ENCODE peak calls at places on chromosomes 2 and 18, in four cellular contexts. P is adrenal gland, J is left ventricle myocardium inferior, W is fibroblast of the aortic adventitia. F is an unnamed sample.

GRCh38 chr2:96584017-96584416 is 47.5 kb downstream of the ARID5A start:
- DNase-seq in P (no peak), W (peak), J (no peak), F (peak)

GRCh38 chr2:85132834-85133637 is at the start of gene TCF7L1:
- DNase-seq in J (peak), W (peak), P (peak), F (peak)

GRCh38 chr18:22538463-22538862 is 120.7 kb upstream of the CTAGE1 start:
- DNase-seq in P (no peak), W (peak), J (peak), F (peak)

GRCh38 chr2:85766214-85766613 is 12.4 kb downstream of the ATOH8 start:
- DNase-seq in W (no peak), P (no peak), J (no peak), F (no peak)

GRCh38 chr2:215571693-215572092 is 135.8 kb upstream of the FN1 start:
- DNase-seq in P (no peak), W (no peak), J (no peak), F (no peak)

GRCh38 chr2:120483355-120483754 is 137.4 kb downstream of the INHBB start:
- DNase-seq in J (no peak), P (no peak), W (no peak), F (no peak)

GRCh38 chr2:168210216-168210897 is 37.0 kb downstream of the STK39 start:
- DNase-seq in J (no peak), W (no peak), P (no peak), F (no peak)

GRCh38 chr2:214079032-214079431 is 331.8 kb upstream of the VWC2L start:
- DNase-seq in W (no peak), P (no peak), J (no peak), F (no peak)

GRCh38 chr2:174778479-174778962 is 14.2 kb upstream of the CHRNA1 start:
- DNase-seq in J (peak), P (no peak), W (peak), F (peak)

GRCh38 chr2:14631676-14632075 is 841 bp upstream of the LRATD1 start:
- DNase-seq in W (no peak), J (no peak), P (no peak), F (no peak)

GRCh38 chr2:14633451-14634211 is 1.1 kb downstream of the LRATD1 start:
- DNase-seq in W (no peak), P (peak), J (peak), F (no peak)

GRCh38 chr2:14634223-14634884 is 1.8 kb downstream of the LRATD1 start:
- DNase-seq in W (peak), P (peak), J (peak), F (peak)

GRCh38 chr2:14632133-14632936 is at the start of gene LRATD1:
- DNase-seq in P (peak), W (peak), J (peak), F (peak)

GRCh38 chr2:14633031-14633430 is 514 bp downstream of the LRATD1 start:
- DNase-seq in J (no peak), W (no peak), P (no peak), F (peak)
- H3K4me3 ChIP-seq in J (peak), W (no peak), P (no peak), F (peak)

GRCh38 chr2:109318150-109318948 is 189.3 kb downstream of the SH3RF3 start:
- DNase-seq in J (peak), P (peak), W (peak), F (peak)
- TF ChIP-seq CTCF in J (peak), P (no peak), W (peak), F (peak)

DNA sequence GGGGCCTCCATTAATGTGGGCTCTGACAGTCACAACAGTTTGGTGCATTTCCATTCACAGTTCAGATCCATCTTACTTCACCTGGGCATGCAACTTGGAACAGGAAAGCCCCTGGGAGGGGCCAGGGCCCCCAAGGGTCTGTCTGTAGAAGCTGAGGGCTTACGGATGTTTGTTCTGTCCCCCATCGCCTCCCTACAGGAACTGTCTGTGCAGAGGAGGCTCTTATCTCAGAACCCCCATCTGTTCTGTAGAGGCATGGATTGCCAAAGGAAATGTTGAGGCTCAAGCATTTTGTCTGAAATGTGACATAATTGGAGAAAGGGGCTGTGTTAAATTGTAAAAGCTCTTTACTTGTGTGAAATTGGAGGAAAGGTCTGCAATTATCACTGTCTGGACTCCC is 334.3 kb downstream of the CLIP4 start:
- DNase-seq in W (no peak), P (no peak), J (no peak), F (no peak)
- H3K4me3 ChIP-seq in W (no peak), P (no peak), J (no peak), F (no peak)

GRCh38 chr18:3867252-3867651 is 417.3 kb downstream of the TGIF1 start:
- DNase-seq in J (no peak), W (no peak), P (no peak), F (no peak)

GRCh38 chr18:3870914-3871313 is 420.9 kb downstream of the TGIF1 start:
- DNase-seq in W (no peak), P (no peak), J (no peak), F (no peak)

GRCh38 chr18:3869848-3870247 is 419.9 kb downstream of the TGIF1 start:
- DNase-seq in P (no peak), J (no peak), W (peak), F (peak)

GRCh38 chr18:3864669-3865298 is 414.8 kb downstream of the TGIF1 start:
- DNase-seq in W (no peak), J (no peak), P (no peak), F (no peak)

DNA sequence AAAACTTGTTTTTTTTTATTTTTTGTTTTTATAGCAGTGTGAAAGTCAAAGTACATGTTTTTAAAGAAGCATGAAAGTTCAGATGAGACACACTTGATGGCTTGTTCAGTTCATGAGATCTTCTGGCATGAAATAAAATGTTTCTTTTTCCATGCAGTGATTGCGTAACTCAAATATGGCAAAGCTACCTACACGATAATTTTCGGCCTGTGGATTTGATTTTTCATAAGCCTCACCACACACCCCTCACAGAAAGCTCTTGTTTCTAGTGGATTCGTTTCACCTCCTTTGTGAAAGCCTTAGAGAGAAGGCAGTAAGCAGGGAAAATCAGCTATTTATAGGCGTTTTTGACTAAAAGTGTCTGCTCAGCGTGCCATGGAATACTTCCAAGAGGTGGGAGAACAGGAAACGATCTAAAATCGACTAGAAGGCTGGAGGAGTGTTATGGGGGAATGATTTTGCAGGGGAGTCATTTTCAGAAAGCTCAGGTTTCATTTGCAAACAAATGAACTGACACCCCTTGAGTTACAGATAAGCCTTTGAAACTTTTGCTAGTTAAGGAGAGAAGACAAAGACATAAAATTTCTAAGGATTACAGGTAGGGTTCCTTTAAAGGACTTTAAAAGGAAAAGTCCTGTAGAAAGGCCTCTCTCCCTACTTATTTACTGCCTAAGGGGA is 417.9 kb downstream of the TGIF1 start:
- DNase-seq in W (peak), J (no peak), P (no peak), F (no peak)
- TF ChIP-seq CTCF in W (no peak), J (no peak), P (no peak), F (no peak)

DNA sequence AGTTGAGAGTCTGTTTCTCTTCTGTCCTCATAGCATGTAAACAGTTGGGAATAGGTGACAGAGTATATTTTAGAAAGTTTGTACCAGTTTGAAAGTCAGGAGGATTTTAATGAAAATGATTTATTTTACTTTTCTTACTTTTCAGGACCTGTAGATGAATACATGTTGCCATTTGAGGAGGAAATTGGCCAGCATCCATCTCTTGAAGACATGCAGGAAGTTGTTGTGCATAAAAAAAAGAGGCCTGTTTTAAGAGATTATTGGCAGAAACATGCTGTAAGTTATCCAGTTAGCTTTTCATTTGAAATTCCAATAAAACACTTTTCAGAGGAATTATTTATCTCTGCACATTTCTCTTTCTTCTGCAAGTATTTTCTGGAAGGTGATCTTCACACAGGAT is 81.1 kb downstream of the ACVR2A start:
- DNase-seq in J (no peak), P (no peak), W (peak), F (peak)
- H3K4me3 ChIP-seq in J (no peak), P (no peak), W (no peak), F (no peak)

DNA sequence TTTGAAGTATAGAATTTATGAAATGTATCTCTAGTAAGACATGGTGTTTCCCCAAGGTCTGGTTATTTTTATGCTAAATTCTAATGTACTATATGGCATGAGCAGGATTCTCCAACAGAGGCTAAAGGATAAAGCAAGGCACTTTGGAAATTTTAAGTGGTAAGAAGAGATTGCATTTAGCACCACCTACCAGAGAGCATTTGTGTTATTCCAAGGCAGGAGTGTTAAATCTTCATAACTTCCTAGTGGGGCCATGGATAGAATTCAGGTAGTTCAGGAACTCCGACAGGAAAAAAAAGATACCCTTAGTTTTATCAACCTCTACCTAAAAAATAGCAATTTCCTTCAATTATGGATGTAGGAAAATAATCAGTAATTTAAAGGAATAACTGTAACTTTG is 497.4 kb upstream of the CRIM1 start:
- DNase-seq in W (no peak), P (no peak), J (no peak), F (no peak)
- TF ChIP-seq CTCF in W (no peak), P (no peak), J (no peak), F (no peak)

GRCh38 chr2:10430886-10431622 is 17.1 kb downstream of the ODC1 start:
- DNase-seq in J (no peak), P (no peak), W (no peak), F (no peak)
- H3K4me3 ChIP-seq in J (no peak), P (no peak), W (no peak), F (no peak)